ENCODE peak calls at places on chromosomes 4 and X, in nine cellular contexts. S, G, K, E, D, J, R, F and T are unnamed samples.

GRCh38 chr4:44869222-44869882 is 143.0 kb upstream of the GNPDA2 start:
- DNase-seq in S (no peak), G (no peak), K (no peak), E (no peak), D (no peak), J (no peak), R (no peak), F (no peak), T (no peak)

GRCh38 chr4:94669672-94670664 is 87.8 kb upstream of the BMPR1B start:
- DNase-seq in S (no peak), G (no peak), K (no peak), E (peak; percentile 33), D (no peak), J (no peak), R (no peak), F (no peak), T (no peak)

GRCh38 chr4:17941731-17942130 is 79.8 kb downstream of the LCORL start:
- DNase-seq in S (no peak), G (no peak), K (no peak), E (no peak), D (no peak), J (peak; percentile 9), R (no peak), F (no peak), T (peak; percentile 3)

GRCh38 chr4:100811046-100811445 is 293.2 kb upstream of the EMCN start:
- DNase-seq in S (no peak), G (no peak), K (no peak), E (no peak), D (no peak), J (no peak), R (no peak), F (no peak), T (no peak)

GRCh38 chr4:123599061-123599919 is 202.7 kb downstream of the SPRY1 start:
- DNase-seq in S (no peak), G (no peak), K (no peak), E (no peak), D (no peak), J (no peak), R (no peak), F (no peak), T (peak; percentile 31)

GRCh38 chrX:30865612-30866011 is 23.4 kb downstream of the TAB3 start:
- DNase-seq in S (no peak), G (no peak), K (no peak), E (no peak), D (no peak), J (no peak), R (no peak), F (no peak), T (no peak)

GRCh38 chrX:74924449-74925209 is 623 bp downstream of the NEXMIF start:
- DNase-seq in S (no peak), G (peak; percentile 87), K (no peak), E (peak; percentile 12), D (no peak), J (peak; percentile 2), R (peak; percentile 43), F (no peak), T (peak; percentile 27)

GRCh38 chrX:39762266-39762841 is 335.4 kb downstream of the BCOR start:
- DNase-seq in S (no peak), G (no peak), K (no peak), E (no peak), D (no peak), J (peak; percentile 45), R (no peak), F (no peak), T (no peak)

GRCh38 chr4:107818301-107818910 is 6.3 kb upstream of the SGMS2 start:
- DNase-seq in S (no peak), G (no peak), K (no peak), E (no peak), D (no peak), J (peak; percentile 30), R (no peak), F (no peak), T (no peak)

GRCh38 chr4:154854362-154854761 is 73.3 kb downstream of the RBM46 start:
- DNase-seq in S (no peak), G (no peak), K (no peak), E (no peak), D (no peak), J (peak; percentile 1), R (no peak), F (no peak), T (peak; percentile 6)

GRCh38 chrX:47179221-47179927 is 14.3 kb upstream of the UBA1 start:
- DNase-seq in S (no peak), G (no peak), K (no peak), E (no peak), D (no peak), J (peak; percentile 70), R (no peak), F (no peak), T (peak; percentile 51)

GRCh38 chr4:140249351-140249750 is 95.4 kb upstream of the MAML3 start:
- DNase-seq in S (no peak), G (no peak), K (no peak), E (no peak), D (no peak), J (no peak), R (no peak), F (no peak), T (peak; percentile 27)

GRCh38 chr4:131978120-131978519 is 1171.0 kb upstream of the PCDH10 start:
- DNase-seq in S (no peak), G (no peak), K (no peak), E (no peak), D (no peak), J (no peak), R (no peak), F (no peak), T (no peak)

GRCh38 chr4:102525099-102525498 is 23.9 kb downstream of the NFKB1 start:
- DNase-seq in S (no peak), G (no peak), K (no peak), E (no peak), D (no peak), J (peak; percentile 14), R (no peak), F (no peak), T (no peak)

GRCh38 chrX:19386679-19387078 is 43.0 kb downstream of the PDHA1 start:
- DNase-seq in S (no peak), G (no peak), K (no peak), E (no peak), D (no peak), J (no peak), R (no peak), F (no peak), T (no peak)

GRCh38 chr4:89588366-89588765 is 248.6 kb downstream of the SNCA start:
- DNase-seq in S (no peak), G (no peak), K (no peak), E (no peak), D (no peak), J (no peak), R (no peak), F (no peak), T (no peak)

GRCh38 chr4:73765296-73765695 is 24.9 kb downstream of the CXCL8 start:
- DNase-seq in S (no peak), G (no peak), K (no peak), E (no peak), D (no peak), J (no peak), R (no peak), F (no peak), T (no peak)

GRCh38 chrX:81925812-81926211 is 723.9 kb downstream of the SH3BGRL start:
- DNase-seq in S (no peak), G (no peak), K (no peak), E (no peak), D (no peak), J (no peak), R (no peak), F (no peak), T (no peak)

GRCh38 chr4:86579941-86580340 is 14.2 kb upstream of the PTPN13 start:
- DNase-seq in S (no peak), G (no peak), K (no peak), E (no peak), D (no peak), J (no peak), R (no peak), F (no peak), T (no peak)